ENCODE peak calls at places on chromosomes 13 and 19, in five cellular contexts. Y is CD8-positive, alpha-beta memory T cell; A is heart left ventricle; Q is thoracic aorta; W is lung. I is an unnamed sample.

GRCh38 chr19:46040952-46041500 is at the start of gene IGFL4:
- DNase-seq in Y (no peak), A (no peak), Q (no peak), W (no peak), I (no peak)

GRCh38 chr19:1261512-1261862 is 7.6 kb upstream of the CIRBP start:
- DNase-seq in Y (peak; percentile 47), A (peak; percentile 40), Q (no peak), W (no peak), I (no peak)

GRCh38 chr13:22127277-22128143 is 456.6 kb downstream of the FGF9 start:
- DNase-seq in Y (no peak), A (no peak), Q (no peak), W (no peak), I (no peak)

GRCh38 chr19:13526552-13526951 is 20.3 kb upstream of the CACNA1A start:
- DNase-seq in Y (no peak), A (no peak), Q (no peak), W (no peak), I (no peak)

GRCh38 chr13:35920816-35921215 is 210.4 kb downstream of the DCLK1 start:
- DNase-seq in Y (no peak), A (no peak), Q (no peak), W (no peak), I (no peak)

GRCh38 chr13:111505175-111505777 is 184.8 kb downstream of the TEX29 start:
- DNase-seq in Y (no peak), A (no peak), Q (no peak), W (no peak), I (no peak)

GRCh38 chr13:91132786-91133185 is 214.7 kb upstream of the MIR17HG start:
- DNase-seq in Y (no peak), A (no peak), Q (no peak), W (no peak), I (no peak)

GRCh38 chr19:3163230-3163886 is 15.2 kb upstream of the S1PR4 start:
- DNase-seq in Y (peak; percentile 61), A (peak; percentile 67), Q (no peak), W (peak; percentile 71), I (no peak)

GRCh38 chr19:42568006-42568405 is 26.7 kb downstream of the CEACAM8 start:
- DNase-seq in Y (no peak), A (no peak), Q (no peak), W (no peak), I (no peak)

GRCh38 chr19:1471514-1472107 is 7.4 kb downstream of the C19orf25 start:
- DNase-seq in Y (no peak), A (no peak), Q (no peak), W (no peak), I (no peak)

GRCh38 chr13:48594080-48594815 is 59.5 kb upstream of the CYSLTR2 start:
- DNase-seq in Y (no peak), A (no peak), Q (no peak), W (peak; percentile 11), I (no peak)

GRCh38 chr13:42836930-42837329 is 55.5 kb downstream of the FAM216B start:
- DNase-seq in Y (no peak), A (no peak), Q (no peak), W (no peak), I (no peak)

GRCh38 chr19:50723069-50723468 is at the start of gene CLEC11A:
- DNase-seq in Y (no peak), A (peak; percentile 82), Q (no peak), W (no peak), I (no peak)

GRCh38 chr13:110119943-110120905 is 186.7 kb downstream of the COL4A1 start:
- DNase-seq in Y (no peak), A (no peak), Q (no peak), W (no peak), I (no peak)

GRCh38 chr19:4374451-4375163 is 25.7 kb downstream of the SH3GL1 start:
- DNase-seq in Y (no peak), A (peak; percentile 91), Q (peak; percentile 74), W (peak; percentile 81), I (peak; percentile 94)

GRCh38 chr13:30685987-30686386 is 49.4 kb upstream of the ALOX5AP start:
- DNase-seq in Y (no peak), A (no peak), Q (no peak), W (no peak), I (no peak)

GRCh38 chr13:80469105-80469840 is 128.3 kb upstream of the SPRY2 start:
- DNase-seq in Y (no peak), A (no peak), Q (no peak), W (no peak), I (no peak)

GRCh38 chr13:50801087-50801931 is 42.2 kb downstream of the DLEU7 start:
- DNase-seq in Y (peak; percentile 52), A (peak; percentile 45), Q (no peak), W (peak; percentile 65), I (no peak)

GRCh38 chr13:95455782-95456181 is 96.7 kb upstream of the CLDN10 start:
- DNase-seq in Y (no peak), A (no peak), Q (no peak), W (no peak), I (no peak)

GRCh38 chr19:16035601-16036297 is 40.5 kb upstream of the TPM4 start:
- DNase-seq in Y (no peak), A (no peak), Q (no peak), W (no peak), I (no peak)

GRCh38 chr19:54432144-54432738 is 16.8 kb upstream of the LENG8 start:
- DNase-seq in Y (no peak), A (no peak), Q (no peak), W (no peak), I (no peak)
- H3K27ac ChIP-seq in Y (no peak overlapping the region), A (no peak overlapping the region), Q (no peak overlapping the region), W (no peak overlapping the region), I (no peak overlapping the region)

DNA sequence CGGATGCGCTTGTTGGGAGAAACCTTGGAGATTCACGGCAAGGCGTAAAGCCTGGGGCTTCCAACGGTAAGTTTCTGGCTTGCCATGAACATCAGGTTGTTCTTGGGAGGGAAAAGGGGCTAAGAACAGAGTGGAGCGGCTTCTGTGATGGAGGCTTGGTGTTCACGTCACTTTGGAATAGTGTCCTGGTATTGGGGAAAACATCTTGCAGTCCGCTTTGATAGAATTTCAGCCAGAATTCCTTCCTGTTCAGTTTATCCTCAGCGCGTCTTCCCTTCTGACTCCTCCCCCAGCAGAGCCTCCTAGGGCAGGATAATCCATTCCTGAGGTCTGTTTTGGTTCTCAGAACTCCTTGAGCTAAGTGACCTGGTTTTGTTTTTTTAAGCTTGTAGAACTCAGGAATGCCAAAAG is 2.0 kb downstream of the KCTD15 start:
- DNase-seq in Y (no peak), A (no peak), Q (no peak), W (no peak), I (no peak)
- H3K27ac ChIP-seq in Y (no peak overlapping the region), A (peak overlapping the region; percentile 99), Q (peak overlapping the region; percentile 65), W (peak overlapping the region; percentile 40), I (peak overlapping the region; percentile 98)

DNA sequence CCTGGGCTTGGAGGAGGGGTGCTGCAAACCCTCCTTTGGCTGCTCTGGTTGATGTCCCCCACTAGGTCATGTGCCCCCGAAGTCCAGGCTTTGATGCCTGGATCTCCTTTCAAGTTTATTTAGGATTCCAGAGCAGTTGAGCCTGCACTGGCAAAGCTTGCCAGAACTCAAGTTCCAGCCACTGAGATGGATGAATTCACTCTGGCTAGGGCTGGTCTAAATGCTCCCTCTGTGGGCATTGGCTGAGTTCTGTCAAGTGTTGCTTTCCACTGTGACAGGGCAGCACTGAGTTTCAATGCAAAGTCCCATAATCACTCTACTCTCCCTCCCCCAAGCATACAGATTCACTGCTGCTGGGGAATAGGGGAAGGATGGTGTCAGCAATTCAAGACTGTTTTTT is 17.8 kb upstream of the LMO7 start:
- DNase-seq in Y (no peak), A (no peak), Q (no peak), W (no peak), I (no peak)
- H3K27ac ChIP-seq in Y (no peak overlapping the region), A (no peak overlapping the region), Q (no peak overlapping the region), W (no peak overlapping the region), I (no peak overlapping the region)

DNA sequence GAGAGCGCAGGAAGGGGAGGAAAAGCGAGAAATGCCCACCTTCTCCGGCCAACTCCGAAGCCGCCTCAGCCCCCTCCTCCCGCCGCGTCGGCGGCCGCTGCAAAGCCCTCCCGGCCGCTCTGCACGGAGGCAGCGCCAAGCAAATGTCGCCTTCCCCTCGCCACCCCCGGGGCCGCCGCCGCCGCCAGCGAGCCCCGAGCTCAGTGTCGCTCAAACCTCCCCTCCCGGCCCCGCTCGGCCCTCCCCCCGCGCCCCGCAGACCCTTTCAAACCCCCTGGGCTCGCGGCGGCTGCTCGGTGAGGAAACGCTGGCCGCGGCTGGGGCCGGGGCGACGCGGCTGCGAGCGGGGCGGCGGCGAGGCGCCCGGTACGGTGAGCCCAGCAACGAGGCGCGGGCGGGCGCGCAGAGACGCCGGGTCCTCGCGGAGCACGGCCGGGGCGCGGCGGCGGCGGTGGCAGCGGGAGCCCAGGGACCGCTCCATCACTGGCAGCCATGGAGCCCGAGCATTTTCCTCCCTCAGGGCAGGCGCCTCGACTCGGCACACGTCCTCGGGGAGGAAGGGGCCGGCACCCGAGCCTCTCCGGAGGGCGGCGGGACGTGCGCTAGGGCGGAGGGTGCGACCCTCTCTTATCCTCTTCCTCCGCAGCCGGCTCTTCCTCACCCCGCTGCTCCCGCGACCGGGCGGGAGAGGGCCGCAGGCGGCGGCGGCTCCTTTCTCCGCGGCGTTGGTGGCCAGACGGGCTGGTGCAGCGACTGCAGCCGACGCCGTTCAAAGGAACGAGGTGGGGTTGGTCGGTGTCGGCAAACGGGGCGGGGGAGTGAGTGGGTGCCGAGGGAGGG is 486 bp upstream of the TSC22D1 start:
- DNase-seq in Y (peak; percentile 24), A (no peak), Q (peak; percentile 24), W (no peak), I (no peak)
- H3K27ac ChIP-seq in Y (peak overlapping the region; percentile 78), A (peak overlapping the region; percentile 98), Q (peak overlapping the region; percentile 97), W (peak overlapping the region; percentile 98), I (peak overlapping the region; percentile 96)

DNA sequence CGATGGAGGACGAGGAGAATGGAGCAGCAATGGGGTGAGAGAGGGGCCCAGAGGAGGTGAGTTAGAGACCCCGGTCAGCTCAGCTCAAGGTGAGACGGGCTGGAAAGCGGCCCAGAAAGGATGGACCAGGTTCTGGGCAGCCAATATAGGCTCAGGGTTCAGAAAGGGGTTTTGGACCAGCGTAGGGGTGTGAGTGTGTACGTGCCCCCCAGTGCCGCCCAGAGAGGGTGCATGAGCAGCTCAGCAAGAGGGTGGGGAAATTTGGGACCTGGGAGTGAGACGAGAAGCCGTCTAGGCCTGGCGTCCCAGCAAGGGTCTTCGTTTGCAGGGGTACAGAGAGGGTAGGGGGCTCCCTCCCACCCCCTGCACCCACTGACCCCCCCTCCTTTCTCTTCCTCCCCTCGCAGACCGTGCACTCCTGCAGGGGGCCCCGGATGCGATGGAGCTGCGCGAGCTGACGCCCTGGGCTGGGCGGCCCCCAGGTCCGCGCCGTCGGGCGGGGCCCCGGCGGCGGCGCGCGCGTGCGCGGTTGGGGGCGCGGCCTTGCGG is 12.1 kb downstream of the FUT6 start:
- DNase-seq in Y (no peak), A (peak; percentile 29), Q (no peak), W (no peak), I (peak; percentile 71)
- H3K27ac ChIP-seq in Y (peak overlapping the region; percentile 77), A (no peak overlapping the region), Q (no peak overlapping the region), W (peak overlapping the region; percentile 89), I (no peak overlapping the region)

I was measured in coronary artery.